ENCODE peak calls at places on chromosomes 7 and 10, in five cellular contexts. B is T-helper 9 cell; Y is 8988T; V is stimulated activated CD8-positive, alpha-beta memory T cell treated with anti-CD3 and anti-CD28 coated beads, Interleukin-12 subunit alpha, Interleukin-12 subunit beta, amount 100 ng/mL, for 4 hours; S is H1. I is an unnamed sample.

GRCh38 chr7:112131016-112131415 is 75.2 kb downstream of the DOCK4 start:
- DNase-seq in B (no peak), Y (no peak), V (no peak), S (no peak), I (no peak)

GRCh38 chr7:44237696-44238095 is 36.9 kb downstream of the YKT6 start:
- DNase-seq in B (no peak), Y (no peak), V (no peak), S (no peak), I (no peak)

GRCh38 chr10:4351723-4352565 is 474.1 kb upstream of the AKR1E2 start:
- DNase-seq in B (no peak), Y (no peak), V (no peak), S (no peak), I (no peak)

GRCh38 chr7:95843286-95843685 is 70.9 kb downstream of the DYNC1I1 start:
- DNase-seq in B (no peak), Y (no peak), V (no peak), S (no peak), I (no peak)

GRCh38 chr7:14020339-14020900 is 31.0 kb upstream of the ETV1 start:
- DNase-seq in B (no peak), Y (no peak), V (no peak), S (no peak), I (no peak)

GRCh38 chr7:159015081-159015893 is 129.4 kb downstream of the VIPR2 start:
- DNase-seq in B (no peak), Y (no peak), V (no peak), S (no peak), I (no peak)

GRCh38 chr7:100799037-100799896 is 28.1 kb downstream of the EPHB4 start:
- DNase-seq in B (peak; percentile 19), Y (no peak), V (peak; percentile 7), S (peak; percentile 83), I (peak; percentile 79)

GRCh38 chr10:123665371-123666286 is 526 bp upstream of the GPR26 start:
- DNase-seq in B (no peak), Y (no peak), V (no peak), S (no peak), I (no peak)

GRCh38 chr7:2081526-2082356 is 151.0 kb downstream of the MAD1L1 start:
- DNase-seq in B (no peak), Y (no peak), V (no peak), S (no peak), I (no peak)

GRCh38 chr10:24974978-24975377 is 22.6 kb upstream of the PRTFDC1 start:
- DNase-seq in B (no peak), Y (no peak), V (no peak), S (no peak), I (no peak)

I was measured in colonic mucosa.